ENCODE peak calls at places on chromosomes 3 and 15, in ten cellular contexts. L, N, Z, A, U, O, Q, K, Y and M are unnamed samples.

GRCh38 chr3:191260431-191261303 is 61.6 kb downstream of the OSTN start:
- DNase-seq in Q (no peak), O (no peak), Z (no peak), Y (no peak), U (no peak), A (no peak), N (no peak), K (no peak), L (no peak), M (no peak)

GRCh38 chr3:124256156-124256555 is 264.2 kb upstream of the ROPN1 start:
- DNase-seq in L (no peak), Z (no peak), Y (no peak), O (no peak), U (no peak), K (no peak), Q (no peak), N (no peak), A (no peak), M (no peak)

GRCh38 chr15:72685925-72686794 is at the start of the genes BBS4 and HIGD2B:
- DNase-seq in A (peak), O (peak), Q (peak), Y (peak), Z (peak), U (peak), K (peak), N (peak), L (peak), M (peak)

GRCh38 chr15:71344316-71344715 is 229.0 kb downstream of the THSD4 start:
- DNase-seq in N (no peak), Q (no peak), U (no peak), Z (no peak), K (no peak), A (no peak), L (no peak), Y (no peak), O (no peak), M (no peak)

GRCh38 chr3:37223084-37223975 is 48.9 kb upstream of the LRRFIP2 start:
- DNase-seq in Y (no peak), O (no peak), Q (no peak), Z (no peak), N (no peak), K (peak), U (no peak), L (no peak), A (no peak), M (peak)

GRCh38 chr3:126476166-126476975 is 680 bp upstream of the ZXDC start:
- DNase-seq in A (no peak), O (peak), K (no peak), L (peak), N (no peak), Y (no peak), U (peak), Q (no peak), Z (no peak), M (peak)

GRCh38 chr3:72872183-72872582 is 15.7 kb upstream of the GXYLT2 start:
- DNase-seq in K (no peak), Q (peak), L (no peak), O (no peak), U (no peak), Y (no peak), N (peak), A (no peak), Z (no peak), M (no peak)

GRCh38 chr15:58551084-58551763 is 119.4 kb downstream of the LIPC start:
- DNase-seq in N (peak), L (no peak), Q (no peak), U (no peak), Y (no peak), O (no peak), Z (no peak), A (no peak), K (no peak), M (no peak)

GRCh38 chr15:41971089-41971892 is 1.1 kb downstream of the EHD4 start:
- DNase-seq in Y (peak), O (peak), Z (no peak), K (no peak), L (peak), Q (no peak), A (peak), N (peak), U (peak), M (peak)

GRCh38 chr3:49636883-49637609 is 37.1 kb upstream of the APEH start:
- DNase-seq in O (no peak), Y (no peak), K (no peak), Z (no peak), A (no peak), Q (no peak), L (no peak), N (no peak), U (no peak), M (no peak)

GRCh38 chr15:69305204-69305931 is 6.7 kb downstream of the PAQR5 start:
- DNase-seq in Y (no peak), O (peak), Z (peak), U (no peak), N (no peak), Q (peak), A (no peak), K (peak), L (no peak), M (peak)

GRCh38 chr15:62802612-62803011 is 239.9 kb upstream of the TPM1 start:
- DNase-seq in Y (no peak), U (no peak), Q (no peak), O (no peak), Z (no peak), K (no peak), A (no peak), N (no peak), L (no peak), M (no peak)

GRCh38 chr3:24389108-24390090 is 105.3 kb downstream of the THRB start:
- DNase-seq in O (no peak), A (no peak), Z (no peak), L (no peak), N (no peak), U (no peak), K (no peak), Y (no peak), Q (no peak), M (no peak)

GRCh38 chr3:151263126-151263525 is 15.2 kb downstream of the P2RY14 start:
- DNase-seq in L (no peak), U (peak), O (no peak), K (no peak), Y (no peak), A (no peak), N (no peak), Q (peak), Z (peak), M (no peak)

GRCh38 chr15:80076321-80077318 is 17.1 kb downstream of the ZFAND6 start:
- DNase-seq in U (no peak), Q (no peak), Z (no peak), L (no peak), Y (no peak), A (no peak), O (no peak), N (no peak), K (no peak), M (no peak)

GRCh38 chr3:23992051-23992628 is 47.1 kb downstream of the NR1D2 start:
- DNase-seq in K (no peak), Z (no peak), Y (no peak), L (no peak), A (no peak), Q (no peak), U (peak), N (no peak), O (no peak), M (no peak)

GRCh38 chr3:39101022-39101689 is 6.3 kb downstream of the GORASP1 start:
- DNase-seq in A (peak), O (no peak), U (no peak), Z (no peak), L (no peak), Q (no peak), K (no peak), N (peak), Y (peak), M (no peak)

GRCh38 chr3:126716057-126716456 is 12.0 kb downstream of the CHCHD6 start:
- DNase-seq in K (no peak), L (no peak), N (no peak), Z (no peak), Y (no peak), U (no peak), A (no peak), Q (no peak), O (no peak), M (no peak)

GRCh38 chr15:96337991-96338771 is 7.7 kb downstream of the NR2F2 start:
- DNase-seq in Q (no peak), U (no peak), L (no peak), N (no peak), Z (no peak), K (no peak), Y (no peak), O (no peak), A (no peak), M (no peak)
- H3K4me3 ChIP-seq in Q (peak), U (peak), L (peak), N (no peak), Z (peak), K (peak), Y (no peak), O (peak), A (no peak), M (peak)

DNA sequence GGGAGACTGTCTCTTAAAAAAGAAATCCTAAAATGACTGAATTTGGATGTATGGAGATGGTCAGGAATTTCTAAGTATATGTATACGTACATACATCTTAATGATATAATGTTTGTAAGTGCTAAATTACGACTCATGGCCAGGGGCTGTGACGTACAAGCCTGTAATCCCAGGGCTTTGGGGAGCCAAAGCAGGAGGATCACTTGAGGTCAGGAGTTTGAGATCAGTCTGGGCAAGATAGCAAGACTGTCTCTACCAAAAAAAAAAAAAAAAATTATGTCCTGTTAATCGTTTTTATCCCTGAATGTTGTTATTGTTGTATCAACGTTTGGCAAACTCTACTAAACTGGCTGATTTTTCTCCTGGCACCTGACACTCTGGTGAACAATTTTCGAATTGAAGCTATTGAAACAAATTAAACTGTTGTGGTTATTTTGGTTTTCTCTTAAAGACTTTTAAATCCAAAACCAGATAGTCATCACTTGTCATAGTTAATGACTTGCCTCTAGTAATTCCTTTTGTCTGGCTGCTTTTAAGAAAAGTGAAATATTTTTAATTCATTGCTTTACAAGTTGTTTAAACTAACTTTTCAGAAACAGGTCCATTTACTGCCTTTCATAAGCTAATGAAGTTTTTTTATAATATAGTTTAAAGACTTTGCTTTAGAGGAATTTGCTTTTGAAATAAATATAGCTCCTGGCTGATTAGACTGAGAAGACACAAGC is 7.0 kb downstream of the MORF4L1 start:
- DNase-seq in Q (no peak), A (no peak), K (no peak), L (no peak), Z (no peak), Y (no peak), N (no peak), O (no peak), U (no peak), M (no peak)
- H3K4me3 ChIP-seq in Q (no peak), A (peak), K (no peak), L (no peak), Z (no peak), Y (peak), N (no peak), O (no peak), U (no peak), M (no peak)

GRCh38 chr15:75902129-75902557 is 1.5 kb upstream of the FBXO22 start:
- DNase-seq in Y (peak), A (no peak), Z (no peak), U (no peak), Q (no peak), L (no peak), N (no peak), O (no peak), K (no peak), M (no peak)
- H3K4me3 ChIP-seq in Y (no peak), A (no peak), Z (no peak), U (no peak), Q (no peak), L (no peak), N (no peak), O (no peak), K (no peak), M (no peak)

DNA sequence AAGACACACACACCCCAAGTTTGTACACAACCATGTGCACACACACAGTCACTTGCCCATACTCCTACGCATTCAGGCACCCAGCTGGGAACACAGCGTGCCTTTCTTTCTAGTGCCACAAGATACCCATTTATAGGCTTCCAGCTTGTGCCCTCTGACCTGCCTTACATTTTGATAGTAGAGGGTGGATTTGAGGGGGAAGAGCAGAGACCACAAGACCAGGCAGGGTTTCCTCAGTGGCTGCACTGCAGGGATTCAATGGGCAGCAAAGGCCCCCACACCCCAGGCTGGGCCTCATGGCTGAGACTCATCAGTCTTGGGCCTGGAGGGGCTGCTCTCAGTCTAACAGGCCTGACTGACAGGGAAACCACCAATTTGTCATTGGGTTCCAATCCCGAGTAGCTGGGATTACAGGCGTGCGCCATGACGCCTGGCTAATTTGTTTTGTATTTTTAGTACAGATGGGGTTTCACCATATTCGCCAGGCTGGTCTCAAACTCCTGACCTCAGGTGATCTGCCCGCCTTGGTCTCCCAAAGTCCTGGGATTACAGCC is 18.8 kb upstream of the ANKDD1A start:
- DNase-seq in K (no peak), A (no peak), U (no peak), N (peak), Z (no peak), L (no peak), Q (no peak), Y (no peak), O (no peak), M (no peak)
- H3K4me3 ChIP-seq in K (no peak), A (peak), U (no peak), N (peak), Z (no peak), L (no peak), Q (no peak), Y (no peak), O (no peak), M (no peak)

GRCh38 chr15:74959643-74959939 is 3.0 kb upstream of the RPP25 start:
- DNase-seq in A (no peak), Q (no peak), L (no peak), U (no peak), N (no peak), Z (no peak), Y (no peak), K (no peak), O (no peak), M (no peak)
- H3K4me3 ChIP-seq in A (no peak), Q (no peak), L (peak), U (no peak), N (no peak), Z (no peak), Y (peak), K (no peak), O (no peak), M (no peak)

DNA sequence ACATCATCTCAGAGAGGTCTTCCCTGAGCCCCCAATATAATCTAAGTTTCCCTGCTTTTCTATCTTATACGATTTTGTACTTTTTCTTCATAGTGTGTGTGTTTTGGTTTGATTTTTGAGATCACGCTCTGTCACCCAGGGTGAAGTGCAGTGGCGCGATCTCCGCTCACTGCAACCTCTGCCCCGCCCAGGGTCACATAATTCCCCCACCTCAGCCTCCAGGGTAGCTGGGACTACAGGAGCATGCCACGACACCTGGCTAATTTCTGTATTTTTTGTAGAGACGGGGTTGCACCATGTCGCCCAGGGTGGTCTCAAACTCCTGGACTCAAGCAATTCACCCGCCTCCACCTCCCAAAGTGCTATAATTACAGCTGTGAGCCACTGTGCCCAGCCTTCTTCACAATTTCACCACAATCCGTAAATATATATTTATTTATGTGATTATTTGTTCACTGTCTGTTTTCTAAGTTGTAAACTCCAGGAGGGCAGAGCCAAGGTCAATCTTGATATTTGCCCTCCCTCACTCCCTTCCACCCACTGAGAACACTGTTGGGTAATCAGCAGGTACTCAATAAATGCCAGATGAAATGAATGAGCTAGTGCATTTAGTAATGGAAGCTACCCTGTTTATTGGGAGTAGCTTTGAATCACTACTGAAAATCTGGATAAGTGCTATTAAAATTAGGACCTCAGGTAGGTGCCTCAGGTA is 547 bp upstream of the KNSTRN start:
- DNase-seq in L (no peak), U (no peak), N (no peak), Y (no peak), K (no peak), O (no peak), Q (no peak), Z (no peak), A (no peak), M (no peak)
- H3K4me3 ChIP-seq in L (peak), U (no peak), N (no peak), Y (no peak), K (no peak), O (no peak), Q (no peak), Z (no peak), A (no peak), M (no peak)

GRCh38 chr15:56794923-56795329 is 61.6 kb upstream of the ZNF280D start:
- DNase-seq in N (no peak), Z (no peak), U (peak), Y (no peak), O (no peak), L (no peak), Q (no peak), A (no peak), K (no peak), M (no peak)
- H3K4me3 ChIP-seq in N (no peak), Z (no peak), U (no peak), Y (no peak), O (no peak), L (no peak), Q (no peak), A (no peak), K (no peak), M (no peak)

DNA sequence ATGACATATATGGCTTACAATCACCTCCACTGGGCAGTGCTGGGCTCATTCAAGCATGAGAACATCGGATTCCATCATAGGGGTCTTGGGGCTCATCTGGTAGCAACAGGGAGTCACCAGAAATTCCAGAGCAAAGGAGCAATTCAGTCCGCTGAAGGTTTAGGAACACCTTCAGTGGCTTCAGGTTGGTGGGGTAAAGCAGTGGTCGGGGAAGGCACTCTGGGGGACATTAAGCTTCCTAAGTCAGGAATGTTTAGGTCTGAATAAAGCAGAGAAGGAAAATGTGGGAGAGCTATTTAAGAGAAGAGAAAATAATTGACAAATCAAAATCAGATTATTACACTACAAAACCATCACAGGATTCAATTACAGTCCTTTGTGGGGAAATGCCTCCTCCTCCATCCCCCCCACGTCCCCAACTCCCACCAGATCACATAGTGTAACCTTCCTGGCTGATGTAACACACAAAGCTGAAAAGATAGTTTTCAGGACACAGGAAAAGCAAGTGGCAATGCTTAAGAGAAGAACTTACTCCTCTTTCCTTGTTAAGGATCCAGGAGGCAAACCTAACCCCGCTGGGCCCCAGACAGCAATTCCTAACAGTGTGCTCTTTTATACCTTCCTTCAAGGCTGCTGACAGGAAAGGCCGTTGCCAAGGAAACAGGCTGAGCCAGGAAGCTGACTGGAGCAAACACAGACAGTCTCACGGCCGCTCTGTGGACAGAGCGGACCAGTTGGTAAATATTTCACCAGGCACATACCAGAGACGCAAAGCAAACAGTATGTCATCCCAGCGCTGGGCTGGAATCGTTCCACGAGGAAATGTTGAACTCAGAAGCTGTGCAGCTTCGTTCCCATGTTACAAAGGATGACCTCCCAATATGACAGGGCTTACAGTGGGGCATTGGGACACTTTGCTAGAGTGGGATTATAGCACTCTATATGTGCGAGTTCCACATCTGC is 57.5 kb upstream of the LMCD1 start:
- DNase-seq in L (peak), Z (peak), Y (peak), K (peak), O (peak), N (peak), U (peak), Q (peak), A (no peak), M (peak)
- H3K4me3 ChIP-seq in L (no peak), Z (peak), Y (no peak), K (peak), O (no peak), N (no peak), U (no peak), Q (no peak), A (no peak), M (peak)